ENCODE peak calls at places on chromosomes 3 and 15, in four cellular contexts. F, O, D and Q are unnamed samples.

GRCh38 chr3:167740961-167741587 is 5.6 kb downstream of the SERPINI1 start:
- DNase-seq in F (no peak), O (no peak), D (no peak), Q (no peak)

GRCh38 chr3:16842710-16843270 is 42.0 kb upstream of the PLCL2 start:
- DNase-seq in F (no peak), O (no peak), D (peak; percentile 92), Q (peak; percentile 20)

GRCh38 chr3:48034000-48034516 is 17.8 kb upstream of the MAP4 start:
- DNase-seq in F (no peak), O (no peak), D (no peak), Q (no peak)

GRCh38 chr15:57003418-57003817 is 85.0 kb downstream of the TCF12 start:
- DNase-seq in F (no peak), O (no peak), D (no peak), Q (no peak)

GRCh38 chr3:193899001-193899400 is 236.9 kb upstream of the HES1 start:
- DNase-seq in F (no peak), O (no peak), D (peak; percentile 9), Q (no peak)

GRCh38 chr3:45199837-45200648 is 26.0 kb downstream of the TMEM158 start:
- DNase-seq in F (no peak), O (no peak), D (no peak), Q (no peak)

GRCh38 chr15:60457985-60458384 is 21.0 kb downstream of the ICE2 start:
- DNase-seq in F (no peak), O (no peak), D (no peak), Q (no peak)

GRCh38 chr15:98647026-98647773 is 1.1 kb upstream of the IGF1R start:
- DNase-seq in F (peak; percentile 37), O (peak; percentile 52), D (peak; percentile 82), Q (peak; percentile 22)

GRCh38 chr15:78049691-78050440 is 27.6 kb downstream of the TBC1D2B start:
- DNase-seq in F (no peak), O (peak; percentile 43), D (no peak), Q (no peak)

GRCh38 chr3:169112153-169112892 is 551.2 kb downstream of the MECOM start:
- DNase-seq in F (no peak), O (no peak), D (no peak), Q (no peak)

GRCh38 chr3:126342991-126343661 is 14.1 kb downstream of the KLF15 start:
- DNase-seq in F (no peak), O (no peak), D (no peak), Q (no peak)

GRCh38 chr15:42010434-42010833 is 10.4 kb downstream of the PLA2G4E start:
- DNase-seq in F (no peak), O (peak; percentile 42), D (no peak), Q (no peak)

GRCh38 chr15:59976480-59976879 is 27.6 kb upstream of the FOXB1 start:
- DNase-seq in F (no peak), O (no peak), D (no peak), Q (no peak)